ENCODE peak calls at places on chromosome 6, in nine cellular contexts. One of them, this sample, is unnamed.

GRCh38 chr6:157769776-157770430 is 53.1 kb upstream of the SNX9 start:
- DNase-seq in psoas muscle: no peak
- DNase-seq in AG04450: no peak
- DNase-seq in kidney: no peak
- DNase-seq in PC-3: peak
- DNase-seq in cardiac muscle cell: no peak
- DNase-seq in heart right ventricle: no peak
- DNase-seq in ovary: no peak
- DNase-seq in CD8-positive, alpha-beta T cell: no peak
- DNase-seq in this sample: no peak

GRCh38 chr6:168314029-168314420 is 5.6 kb downstream of the DACT2 start:
- DNase-seq in psoas muscle: no peak
- DNase-seq in AG04450: no peak
- DNase-seq in kidney: no peak
- DNase-seq in PC-3: no peak
- DNase-seq in cardiac muscle cell: no peak
- DNase-seq in heart right ventricle: no peak
- DNase-seq in ovary: no peak
- DNase-seq in CD8-positive, alpha-beta T cell: no peak
- DNase-seq in this sample: no peak

GRCh38 chr6:105851586-105851985 is 234.6 kb upstream of the PRDM1 start:
- DNase-seq in psoas muscle: no peak
- DNase-seq in AG04450: no peak
- DNase-seq in kidney: no peak
- DNase-seq in PC-3: no peak
- DNase-seq in cardiac muscle cell: no peak
- DNase-seq in heart right ventricle: no peak
- DNase-seq in ovary: no peak
- DNase-seq in CD8-positive, alpha-beta T cell: no peak
- DNase-seq in this sample: no peak

GRCh38 chr6:110563711-110564110 is 87.3 kb upstream of the SLC22A16 start:
- DNase-seq in psoas muscle: no peak
- DNase-seq in AG04450: no peak
- DNase-seq in kidney: no peak
- DNase-seq in PC-3: no peak
- DNase-seq in cardiac muscle cell: no peak
- DNase-seq in heart right ventricle: no peak
- DNase-seq in ovary: no peak
- DNase-seq in CD8-positive, alpha-beta T cell: no peak
- DNase-seq in this sample: no peak

GRCh38 chr6:88869263-88870023 is 94.0 kb downstream of the RNGTT start:
- DNase-seq in psoas muscle: no peak
- DNase-seq in AG04450: peak
- DNase-seq in kidney: no peak
- DNase-seq in PC-3: peak
- DNase-seq in cardiac muscle cell: no peak
- DNase-seq in heart right ventricle: no peak
- DNase-seq in ovary: no peak
- DNase-seq in CD8-positive, alpha-beta T cell: no peak
- DNase-seq in this sample: no peak

GRCh38 chr6:117399924-117400323 is 25.8 kb downstream of the ROS1 start:
- DNase-seq in psoas muscle: no peak
- DNase-seq in AG04450: no peak
- DNase-seq in kidney: no peak
- DNase-seq in PC-3: peak
- DNase-seq in cardiac muscle cell: no peak
- DNase-seq in heart right ventricle: no peak
- DNase-seq in ovary: no peak
- DNase-seq in CD8-positive, alpha-beta T cell: no peak
- DNase-seq in this sample: peak

GRCh38 chr6:81241717-81242116 is 510.8 kb downstream of the TENT5A start:
- DNase-seq in psoas muscle: no peak
- DNase-seq in AG04450: peak
- DNase-seq in kidney: no peak
- DNase-seq in PC-3: peak
- DNase-seq in cardiac muscle cell: peak
- DNase-seq in heart right ventricle: no peak
- DNase-seq in ovary: no peak
- DNase-seq in CD8-positive, alpha-beta T cell: no peak
- DNase-seq in this sample: no peak

GRCh38 chr6:167676000-167676665 is 150.6 kb upstream of the AFDN start:
- DNase-seq in psoas muscle: no peak
- DNase-seq in AG04450: no peak
- DNase-seq in kidney: no peak
- DNase-seq in PC-3: no peak
- DNase-seq in cardiac muscle cell: peak
- DNase-seq in heart right ventricle: peak
- DNase-seq in ovary: peak
- DNase-seq in CD8-positive, alpha-beta T cell: no peak
- DNase-seq in this sample: no peak

GRCh38 chr6:108734336-108734922 is 113.8 kb upstream of the ARMC2 start:
- DNase-seq in psoas muscle: no peak
- DNase-seq in AG04450: no peak
- DNase-seq in kidney: no peak
- DNase-seq in PC-3: no peak
- DNase-seq in cardiac muscle cell: no peak
- DNase-seq in heart right ventricle: no peak
- DNase-seq in ovary: no peak
- DNase-seq in CD8-positive, alpha-beta T cell: no peak
- DNase-seq in this sample: no peak

GRCh38 chr6:36599791-36600209 is 5.6 kb downstream of the SRSF3 start:
- DNase-seq in psoas muscle: peak
- DNase-seq in AG04450: no peak
- DNase-seq in kidney: no peak
- DNase-seq in PC-3: no peak
- DNase-seq in cardiac muscle cell: peak
- DNase-seq in heart right ventricle: no peak
- DNase-seq in ovary: peak
- DNase-seq in CD8-positive, alpha-beta T cell: peak
- DNase-seq in this sample: peak

GRCh38 chr6:134678436-134678889 is 271.4 kb downstream of the ALDH8A1 start:
- DNase-seq in psoas muscle: no peak
- DNase-seq in AG04450: peak
- DNase-seq in kidney: peak
- DNase-seq in PC-3: no peak
- DNase-seq in cardiac muscle cell: no peak
- DNase-seq in heart right ventricle: peak
- DNase-seq in ovary: peak
- DNase-seq in CD8-positive, alpha-beta T cell: no peak
- DNase-seq in this sample: no peak

GRCh38 chr6:26105842-26106241 is 18.6 kb downstream of the HFE start:
- DNase-seq in psoas muscle: no peak
- DNase-seq in AG04450: no peak
- DNase-seq in kidney: no peak
- DNase-seq in PC-3: peak
- DNase-seq in cardiac muscle cell: no peak
- DNase-seq in heart right ventricle: no peak
- DNase-seq in ovary: no peak
- DNase-seq in CD8-positive, alpha-beta T cell: no peak
- DNase-seq in this sample: peak

GRCh38 chr6:23642849-23643248 is 483.2 kb upstream of the NRSN1 start:
- DNase-seq in psoas muscle: no peak
- DNase-seq in AG04450: no peak
- DNase-seq in kidney: no peak
- DNase-seq in PC-3: no peak
- DNase-seq in cardiac muscle cell: no peak
- DNase-seq in heart right ventricle: no peak
- DNase-seq in ovary: no peak
- DNase-seq in CD8-positive, alpha-beta T cell: no peak
- DNase-seq in this sample: no peak

GRCh38 chr6:11918021-11918738 is 93.9 kb upstream of the HIVEP1 start:
- DNase-seq in psoas muscle: no peak
- DNase-seq in AG04450: peak
- DNase-seq in kidney: no peak
- DNase-seq in PC-3: no peak
- DNase-seq in cardiac muscle cell: no peak
- DNase-seq in heart right ventricle: no peak
- DNase-seq in ovary: no peak
- DNase-seq in CD8-positive, alpha-beta T cell: no peak
- DNase-seq in this sample: no peak

GRCh38 chr6:111997863-111998191 is 56.1 kb upstream of the CCN6 start:
- DNase-seq in psoas muscle: peak
- DNase-seq in AG04450: no peak
- DNase-seq in kidney: no peak
- DNase-seq in PC-3: no peak
- DNase-seq in cardiac muscle cell: no peak
- DNase-seq in heart right ventricle: peak
- DNase-seq in ovary: peak
- DNase-seq in CD8-positive, alpha-beta T cell: no peak
- DNase-seq in this sample: no peak

GRCh38 chr6:106609699-106610098 is 19.6 kb downstream of the RTN4IP1 start:
- DNase-seq in psoas muscle: no peak
- DNase-seq in AG04450: no peak
- DNase-seq in kidney: no peak
- DNase-seq in PC-3: peak
- DNase-seq in cardiac muscle cell: peak
- DNase-seq in heart right ventricle: no peak
- DNase-seq in ovary: no peak
- DNase-seq in CD8-positive, alpha-beta T cell: no peak
- DNase-seq in this sample: no peak

DNA sequence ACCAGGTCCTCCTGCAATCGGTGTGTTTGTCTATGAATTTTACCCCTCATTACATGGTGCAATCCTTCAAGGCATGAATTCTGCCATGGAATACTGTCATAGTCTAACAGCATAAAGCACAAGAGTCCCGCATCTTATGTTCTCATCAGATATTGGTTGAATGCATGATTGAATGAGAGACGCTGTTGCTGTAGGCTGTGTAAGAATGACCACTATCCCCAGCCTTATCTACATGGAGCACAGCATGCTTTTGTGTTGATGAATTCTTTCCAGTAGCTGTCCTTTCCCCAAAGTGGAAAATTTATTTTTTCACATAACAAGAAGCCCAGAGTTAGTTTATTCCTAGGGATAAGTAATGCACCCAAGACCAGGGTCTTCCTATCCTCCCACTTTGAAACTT is 5.6 kb upstream of the TRAM2 start:
- DNase-seq in psoas muscle: no peak
- DNase-seq in AG04450: no peak
- DNase-seq in kidney: no peak
- DNase-seq in PC-3: no peak
- DNase-seq in cardiac muscle cell: no peak
- DNase-seq in heart right ventricle: no peak
- DNase-seq in ovary: no peak
- DNase-seq in CD8-positive, alpha-beta T cell: no peak
- DNase-seq in this sample: no peak
- TF ChIP-seq CTCF in psoas muscle: no peak
- TF ChIP-seq CTCF in AG04450: no peak
- TF ChIP-seq CTCF in kidney: no peak
- TF ChIP-seq CTCF in PC-3: no peak
- TF ChIP-seq CTCF in cardiac muscle cell: no peak
- TF ChIP-seq CTCF in heart right ventricle: no peak
- TF ChIP-seq CTCF in ovary: no peak
- TF ChIP-seq CTCF in CD8-positive, alpha-beta T cell: no peak
- TF ChIP-seq CTCF in this sample: no peak

DNA sequence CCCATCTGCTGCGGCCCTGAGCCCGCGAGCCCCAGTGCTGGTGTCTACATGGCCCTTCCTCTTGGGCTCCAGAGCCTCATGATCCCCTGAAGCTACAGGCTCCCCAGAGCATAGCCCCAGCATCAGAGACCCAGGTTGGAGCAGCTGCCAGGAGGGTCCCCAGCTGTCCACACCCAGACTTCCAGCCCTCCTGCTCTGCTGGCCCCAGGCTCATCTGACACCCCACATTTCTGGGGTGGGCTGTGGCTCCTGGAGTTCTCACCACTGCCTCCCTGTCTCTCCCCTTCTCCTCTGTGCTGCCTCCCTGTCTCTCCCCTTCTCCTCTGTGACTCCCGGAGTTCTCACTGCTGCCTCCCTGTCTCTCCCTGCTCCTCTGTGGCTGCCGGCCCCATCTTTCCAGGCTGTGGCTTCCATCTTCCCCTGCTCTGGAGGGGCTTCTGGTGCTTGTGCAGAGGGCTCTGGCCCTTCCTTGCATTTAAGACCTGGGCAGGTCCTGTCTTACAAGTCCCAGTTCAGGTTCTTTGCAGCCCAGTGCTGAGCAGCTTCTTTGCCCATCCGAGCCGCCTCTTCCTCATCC is 108.1 kb downstream of the ERMARD start:
- DNase-seq in psoas muscle: no peak
- DNase-seq in AG04450: no peak
- DNase-seq in kidney: no peak
- DNase-seq in PC-3: no peak
- DNase-seq in cardiac muscle cell: no peak
- DNase-seq in heart right ventricle: no peak
- DNase-seq in ovary: no peak
- DNase-seq in CD8-positive, alpha-beta T cell: no peak
- DNase-seq in this sample: no peak
- H3K27ac ChIP-seq in psoas muscle: no peak
- H3K27ac ChIP-seq in AG04450: no peak
- H3K27ac ChIP-seq in kidney: no peak
- H3K27ac ChIP-seq in PC-3: no peak
- H3K27ac ChIP-seq in cardiac muscle cell: no peak
- H3K27ac ChIP-seq in heart right ventricle: no peak
- H3K27ac ChIP-seq in ovary: no peak
- H3K27ac ChIP-seq in CD8-positive, alpha-beta T cell: no peak
- H3K27ac ChIP-seq in this sample: no peak

DNA sequence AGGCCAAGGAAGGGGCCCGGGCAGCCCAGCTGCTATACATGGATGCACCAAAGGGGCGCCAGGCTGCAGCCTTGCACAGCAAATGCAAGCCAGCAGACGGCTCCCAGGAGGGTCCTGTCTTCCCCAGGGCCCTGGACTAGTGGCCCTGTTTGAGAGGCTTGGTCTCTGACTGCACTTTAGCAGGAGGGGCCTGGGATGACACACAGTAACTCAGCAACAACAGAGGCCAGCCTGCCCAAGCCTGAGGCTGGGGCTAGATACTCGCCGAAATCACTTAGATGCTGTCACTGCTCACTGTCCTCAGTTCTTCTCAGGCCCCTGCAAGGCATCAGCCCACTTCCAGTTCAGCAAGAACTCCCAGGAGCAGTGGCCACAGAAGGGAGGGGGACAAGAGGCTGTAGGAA is 73.5 kb downstream of the TRAM2 start:
- DNase-seq in psoas muscle: no peak
- DNase-seq in AG04450: no peak
- DNase-seq in kidney: peak
- DNase-seq in PC-3: peak
- DNase-seq in cardiac muscle cell: peak
- DNase-seq in heart right ventricle: peak
- DNase-seq in ovary: no peak
- DNase-seq in CD8-positive, alpha-beta T cell: no peak
- DNase-seq in this sample: peak
- TF ChIP-seq CTCF in psoas muscle: no peak
- TF ChIP-seq CTCF in AG04450: peak
- TF ChIP-seq CTCF in kidney: no peak
- TF ChIP-seq CTCF in PC-3: peak
- TF ChIP-seq CTCF in cardiac muscle cell: no peak
- TF ChIP-seq CTCF in heart right ventricle: peak
- TF ChIP-seq CTCF in ovary: no peak
- TF ChIP-seq CTCF in CD8-positive, alpha-beta T cell: no peak
- TF ChIP-seq CTCF in this sample: no peak

DNA sequence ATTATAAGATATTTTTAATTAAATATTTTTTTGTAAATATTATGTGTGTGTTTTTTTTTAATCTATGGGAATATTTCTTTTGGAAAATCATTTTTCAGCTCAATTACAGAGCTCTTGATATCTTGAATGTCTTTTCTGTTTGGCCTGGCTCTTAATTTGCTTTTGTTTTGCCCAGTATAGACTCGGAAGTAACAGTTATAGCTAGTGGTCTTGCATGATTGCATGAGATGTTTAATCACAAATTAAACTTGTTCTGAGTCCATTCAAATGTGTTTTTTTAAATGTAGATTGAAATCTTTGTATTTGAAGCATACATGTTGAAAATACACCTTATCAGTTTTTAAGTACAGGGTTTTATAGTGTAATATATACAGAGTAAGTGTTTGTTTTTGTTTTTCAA is 2.6 kb downstream of the ID4 start:
- DNase-seq in psoas muscle: no peak
- DNase-seq in AG04450: no peak
- DNase-seq in kidney: no peak
- DNase-seq in PC-3: no peak
- DNase-seq in cardiac muscle cell: no peak
- DNase-seq in heart right ventricle: no peak
- DNase-seq in ovary: no peak
- DNase-seq in CD8-positive, alpha-beta T cell: no peak
- DNase-seq in this sample: no peak
- H3K27ac ChIP-seq in psoas muscle: no peak
- H3K27ac ChIP-seq in AG04450: no peak
- H3K27ac ChIP-seq in kidney: no peak
- H3K27ac ChIP-seq in PC-3: no peak
- H3K27ac ChIP-seq in cardiac muscle cell: peak
- H3K27ac ChIP-seq in heart right ventricle: no peak
- H3K27ac ChIP-seq in ovary: no peak
- H3K27ac ChIP-seq in CD8-positive, alpha-beta T cell: no peak
- H3K27ac ChIP-seq in this sample: no peak

This sample was measured in RWPE1.